ENCODE peak calls at places on chromosomes 5 and 9, in seven cellular contexts. One of them, this sample, is unnamed.

GRCh38 chr5:135883441-135883840 is 12.2 kb downstream of the IL9 start:
- DNase-seq in mucosa of gallbladder: no peak
- DNase-seq in fibroblast of the aortic adventitia: no peak
- DNase-seq in B cell: no peak
- DNase-seq in myocyte: no peak
- DNase-seq in HT-29: peak
- DNase-seq in kidney epithelial cell: no peak
- DNase-seq in this sample: peak

GRCh38 chr9:133703571-133704399 is 34.4 kb downstream of the SARDH start:
- DNase-seq in fibroblast of the aortic adventitia: no peak
- DNase-seq in HT-29: no peak
- DNase-seq in kidney epithelial cell: no peak
- DNase-seq in myocyte: no peak
- DNase-seq in mucosa of gallbladder: no peak
- DNase-seq in B cell: no peak
- DNase-seq in this sample: no peak

GRCh38 chr5:31811210-31811609 is 172.3 kb downstream of the PDZD2 start:
- DNase-seq in kidney epithelial cell: peak
- DNase-seq in myocyte: peak
- DNase-seq in B cell: no peak
- DNase-seq in HT-29: no peak
- DNase-seq in mucosa of gallbladder: no peak
- DNase-seq in fibroblast of the aortic adventitia: peak
- DNase-seq in this sample: no peak

GRCh38 chr9:110801426-110801825 is 132.8 kb downstream of the MUSK start:
- DNase-seq in B cell: no peak
- DNase-seq in myocyte: no peak
- DNase-seq in HT-29: no peak
- DNase-seq in fibroblast of the aortic adventitia: peak
- DNase-seq in mucosa of gallbladder: no peak
- DNase-seq in kidney epithelial cell: no peak
- DNase-seq in this sample: no peak

GRCh38 chr5:146213210-146213838 is 9.9 kb downstream of the RBM27 start:
- DNase-seq in fibroblast of the aortic adventitia: peak
- DNase-seq in mucosa of gallbladder: no peak
- DNase-seq in B cell: no peak
- DNase-seq in kidney epithelial cell: no peak
- DNase-seq in HT-29: peak
- DNase-seq in myocyte: no peak
- DNase-seq in this sample: no peak

GRCh38 chr9:1918642-1919041 is 96.5 kb upstream of the SMARCA2 start:
- DNase-seq in B cell: no peak
- DNase-seq in HT-29: no peak
- DNase-seq in myocyte: no peak
- DNase-seq in kidney epithelial cell: no peak
- DNase-seq in fibroblast of the aortic adventitia: no peak
- DNase-seq in mucosa of gallbladder: no peak
- DNase-seq in this sample: no peak

GRCh38 chr5:172441262-172441751 is 13.0 kb downstream of the SH3PXD2B start:
- DNase-seq in HT-29: no peak
- DNase-seq in myocyte: no peak
- DNase-seq in mucosa of gallbladder: no peak
- DNase-seq in fibroblast of the aortic adventitia: peak
- DNase-seq in B cell: no peak
- DNase-seq in kidney epithelial cell: no peak
- DNase-seq in this sample: no peak

GRCh38 chr5:179696605-179697004 is 2.2 kb upstream of the CANX start:
- DNase-seq in kidney epithelial cell: no peak
- DNase-seq in myocyte: no peak
- DNase-seq in B cell: no peak
- DNase-seq in fibroblast of the aortic adventitia: no peak
- DNase-seq in HT-29: no peak
- DNase-seq in mucosa of gallbladder: no peak
- DNase-seq in this sample: no peak

GRCh38 chr9:91160599-91161464 is 200.9 kb downstream of the AUH start:
- DNase-seq in myocyte: no peak
- DNase-seq in mucosa of gallbladder: no peak
- DNase-seq in kidney epithelial cell: no peak
- DNase-seq in fibroblast of the aortic adventitia: no peak
- DNase-seq in HT-29: no peak
- DNase-seq in B cell: no peak
- DNase-seq in this sample: no peak

GRCh38 chr9:114854736-114855355 is 49.0 kb upstream of the TNFSF15 start:
- DNase-seq in myocyte: no peak
- DNase-seq in HT-29: no peak
- DNase-seq in kidney epithelial cell: no peak
- DNase-seq in B cell: no peak
- DNase-seq in mucosa of gallbladder: no peak
- DNase-seq in fibroblast of the aortic adventitia: no peak
- DNase-seq in this sample: no peak

GRCh38 chr9:7358876-7359275 is 440.7 kb downstream of the DMAC1 start:
- DNase-seq in HT-29: no peak
- DNase-seq in fibroblast of the aortic adventitia: no peak
- DNase-seq in kidney epithelial cell: no peak
- DNase-seq in mucosa of gallbladder: no peak
- DNase-seq in B cell: no peak
- DNase-seq in myocyte: no peak
- DNase-seq in this sample: no peak

GRCh38 chr5:80093796-80094195 is 58.6 kb downstream of the THBS4 start:
- DNase-seq in kidney epithelial cell: peak
- DNase-seq in HT-29: no peak
- DNase-seq in myocyte: no peak
- DNase-seq in B cell: no peak
- DNase-seq in fibroblast of the aortic adventitia: no peak
- DNase-seq in mucosa of gallbladder: no peak
- DNase-seq in this sample: no peak

GRCh38 chr5:42887575-42887974 is 75.9 kb upstream of the SELENOP start:
- DNase-seq in myocyte: no peak
- DNase-seq in mucosa of gallbladder: no peak
- DNase-seq in kidney epithelial cell: no peak
- DNase-seq in HT-29: no peak
- DNase-seq in fibroblast of the aortic adventitia: peak
- DNase-seq in B cell: no peak
- DNase-seq in this sample: no peak

GRCh38 chr9:133534346-133535284 is at the start of gene ADAMTSL2:
- DNase-seq in mucosa of gallbladder: peak
- DNase-seq in fibroblast of the aortic adventitia: peak
- DNase-seq in HT-29: peak
- DNase-seq in B cell: peak
- DNase-seq in kidney epithelial cell: no peak
- DNase-seq in myocyte: peak
- DNase-seq in this sample: peak

GRCh38 chr9:116298249-116298648 is 144.7 kb downstream of the PAPPA start:
- DNase-seq in B cell: no peak
- DNase-seq in HT-29: no peak
- DNase-seq in kidney epithelial cell: no peak
- DNase-seq in mucosa of gallbladder: no peak
- DNase-seq in fibroblast of the aortic adventitia: no peak
- DNase-seq in myocyte: no peak
- DNase-seq in this sample: no peak

GRCh38 chr9:13432914-13433313 is 153.4 kb upstream of the MPDZ start:
- DNase-seq in kidney epithelial cell: no peak
- DNase-seq in HT-29: no peak
- DNase-seq in B cell: no peak
- DNase-seq in myocyte: no peak
- DNase-seq in mucosa of gallbladder: no peak
- DNase-seq in fibroblast of the aortic adventitia: no peak
- DNase-seq in this sample: no peak

GRCh38 chr9:36597412-36598178 is 24.9 kb downstream of the MELK start:
- DNase-seq in HT-29: peak
- DNase-seq in fibroblast of the aortic adventitia: peak
- DNase-seq in mucosa of gallbladder: no peak
- DNase-seq in B cell: no peak
- DNase-seq in kidney epithelial cell: no peak
- DNase-seq in myocyte: peak
- DNase-seq in this sample: no peak

GRCh38 chr5:136420168-136420916 is 55.0 kb upstream of the TRPC7 start:
- DNase-seq in B cell: no peak
- DNase-seq in fibroblast of the aortic adventitia: no peak
- DNase-seq in mucosa of gallbladder: no peak
- DNase-seq in myocyte: no peak
- DNase-seq in HT-29: no peak
- DNase-seq in kidney epithelial cell: no peak
- DNase-seq in this sample: no peak

GRCh38 chr5:151924564-151925395 is at the start of gene GLRA1:
- DNase-seq in fibroblast of the aortic adventitia: peak
- DNase-seq in myocyte: peak
- DNase-seq in HT-29: peak
- DNase-seq in kidney epithelial cell: no peak
- DNase-seq in B cell: peak
- DNase-seq in mucosa of gallbladder: peak
- DNase-seq in this sample: peak

GRCh38 chr9:72585737-72586136 is 64.3 kb downstream of the TMC1 start:
- DNase-seq in B cell: no peak
- DNase-seq in HT-29: no peak
- DNase-seq in kidney epithelial cell: no peak
- DNase-seq in fibroblast of the aortic adventitia: peak
- DNase-seq in mucosa of gallbladder: peak
- DNase-seq in myocyte: no peak
- DNase-seq in this sample: no peak

GRCh38 chr9:137488330-137488653 is 29.2 kb upstream of the NSMF start:
- DNase-seq in myocyte: no peak
- DNase-seq in fibroblast of the aortic adventitia: no peak
- DNase-seq in HT-29: peak
- DNase-seq in mucosa of gallbladder: no peak
- DNase-seq in kidney epithelial cell: no peak
- DNase-seq in B cell: peak
- DNase-seq in this sample: no peak

GRCh38 chr9:77421506-77422265 is 226.4 kb downstream of the GNA14 start:
- DNase-seq in myocyte: no peak
- DNase-seq in fibroblast of the aortic adventitia: no peak
- DNase-seq in kidney epithelial cell: no peak
- DNase-seq in HT-29: no peak
- DNase-seq in B cell: no peak
- DNase-seq in mucosa of gallbladder: no peak
- DNase-seq in this sample: no peak

GRCh38 chr9:74800226-74800625 is 87.5 kb downstream of the TRPM6 start:
- DNase-seq in HT-29: no peak
- DNase-seq in fibroblast of the aortic adventitia: no peak
- DNase-seq in mucosa of gallbladder: no peak
- DNase-seq in myocyte: no peak
- DNase-seq in kidney epithelial cell: no peak
- DNase-seq in B cell: no peak
- DNase-seq in this sample: no peak

GRCh38 chr5:102289251-102289899 is 6.7 kb downstream of the SLCO4C1 start:
- DNase-seq in kidney epithelial cell: no peak
- DNase-seq in fibroblast of the aortic adventitia: no peak
- DNase-seq in mucosa of gallbladder: no peak
- DNase-seq in myocyte: no peak
- DNase-seq in B cell: no peak
- DNase-seq in HT-29: peak
- DNase-seq in this sample: no peak

GRCh38 chr9:128243486-128244415 is 32.1 kb downstream of the GOLGA2 start:
- DNase-seq in kidney epithelial cell: no peak
- DNase-seq in HT-29: no peak
- DNase-seq in fibroblast of the aortic adventitia: peak
- DNase-seq in B cell: no peak
- DNase-seq in myocyte: no peak
- DNase-seq in mucosa of gallbladder: peak
- DNase-seq in this sample: no peak

GRCh38 chr5:39187873-39188731 is 31.3 kb downstream of the FYB1 start:
- DNase-seq in mucosa of gallbladder: no peak
- DNase-seq in myocyte: no peak
- DNase-seq in B cell: no peak
- DNase-seq in kidney epithelial cell: no peak
- DNase-seq in HT-29: no peak
- DNase-seq in fibroblast of the aortic adventitia: no peak
- DNase-seq in this sample: no peak